ENCODE peak calls at places on chromosome 1, in six cellular contexts. R, S, W, V, B and M are unnamed samples.

GRCh38 chr1:228347181-228347580 is 59.5 kb downstream of the TRIM11 start:
- DNase-seq in R (no peak), S (peak; percentile 5), W (peak; percentile 0), V (no peak), B (peak; percentile 17), M (no peak)

GRCh38 chr1:24149854-24150227 is 6.9 kb upstream of the IL22RA1 start:
- DNase-seq in R (peak; percentile 44), S (peak; percentile 61), W (peak; percentile 74), V (peak; percentile 81), B (no peak), M (no peak)

GRCh38 chr1:30489737-30490389 is 233.5 kb downstream of the MATN1 start:
- DNase-seq in R (no peak), S (no peak), W (no peak), V (no peak), B (no peak), M (no peak)

GRCh38 chr1:195530961-195531360 is 1077.3 kb downstream of the KCNT2 start:
- DNase-seq in R (peak; percentile 59), S (no peak), W (no peak), V (peak; percentile 23), B (no peak), M (peak; percentile 75)

GRCh38 chr1:22332795-22333499 is 118.7 kb upstream of the ZBTB40 start:
- DNase-seq in R (no peak), S (peak; percentile 79), W (no peak), V (no peak), B (no peak), M (no peak)

GRCh38 chr1:112902221-112902620 is 53.8 kb downstream of the SLC16A1 start:
- DNase-seq in R (no peak), S (no peak), W (no peak), V (no peak), B (no peak), M (no peak)

GRCh38 chr1:93567255-93567918 is 114.2 kb downstream of the BCAR3 start:
- DNase-seq in R (peak; percentile 76), S (peak; percentile 89), W (no peak), V (peak; percentile 88), B (no peak), M (no peak)

GRCh38 chr1:212749924-212750535 is 41.5 kb downstream of the NSL1 start:
- DNase-seq in R (peak; percentile 82), S (no peak), W (no peak), V (peak; percentile 89), B (no peak), M (peak; percentile 63)

GRCh38 chr1:63329621-63330330 is 7.4 kb downstream of the FOXD3 start:
- DNase-seq in R (no peak), S (no peak), W (no peak), V (no peak), B (no peak), M (no peak)

GRCh38 chr1:169909499-169909898 is 15.8 kb upstream of the SCYL3 start:
- DNase-seq in R (no peak), S (no peak), W (no peak), V (no peak), B (no peak), M (no peak)

DNA sequence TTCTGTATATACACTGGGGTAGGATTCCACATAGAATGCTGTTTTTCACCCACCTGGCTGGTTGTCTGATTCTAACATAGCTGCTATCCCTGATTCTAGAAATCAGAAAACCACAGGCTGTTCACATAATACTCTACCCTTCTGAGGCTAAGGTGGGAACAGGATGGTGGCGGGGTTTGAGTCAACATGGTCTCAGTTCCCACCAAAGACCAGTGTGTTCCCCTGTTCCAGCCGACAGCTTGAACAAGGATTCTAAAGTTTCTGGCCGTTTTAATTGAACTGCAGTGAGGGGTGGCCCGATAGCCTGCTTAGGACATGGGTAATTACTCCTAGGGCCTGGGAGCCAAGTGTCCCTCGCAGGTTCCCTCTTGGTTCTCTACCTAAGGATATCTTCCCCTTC is 38.4 kb downstream of the PEX14 start:
- DNase-seq in R (no peak), S (no peak), W (no peak), V (no peak), B (no peak), M (no peak)
- H3K4me3 ChIP-seq in R (no peak overlapping the region), S (no peak overlapping the region), W (no peak overlapping the region), V (no peak overlapping the region), B (no peak overlapping the region), M (no peak overlapping the region)

DNA sequence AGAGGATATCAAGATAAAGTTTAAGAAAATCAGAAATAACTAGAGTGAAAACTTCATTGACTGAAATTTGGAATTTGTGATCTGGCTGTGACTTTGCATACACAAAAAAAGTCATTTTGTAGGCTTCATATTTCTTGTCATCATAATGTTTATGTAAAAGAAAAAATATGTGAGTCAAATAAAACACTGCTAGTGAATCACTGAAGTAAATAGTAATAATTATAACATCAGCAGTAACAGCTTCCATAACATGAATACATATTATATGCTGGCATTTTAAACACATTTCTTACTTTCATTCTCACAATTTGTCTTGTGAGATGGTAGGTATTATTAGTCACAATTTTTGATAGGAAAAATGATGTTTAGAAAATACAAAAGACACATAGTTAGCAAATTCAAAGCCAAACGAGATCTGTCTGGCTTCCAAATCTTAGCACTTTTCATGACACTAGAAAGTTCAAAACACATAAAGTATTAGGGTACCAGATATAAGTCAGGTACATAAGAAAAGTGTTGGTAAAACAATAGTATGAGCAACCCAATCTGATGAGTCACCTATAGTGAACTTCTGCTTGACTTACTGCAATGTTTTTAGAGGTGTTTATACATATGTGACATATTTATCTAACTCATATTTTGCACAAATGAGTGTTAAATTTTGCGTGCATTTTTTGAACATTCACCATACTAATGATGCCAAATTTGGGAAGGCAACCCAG is 241.0 kb upstream of the SNX7 start:
- DNase-seq in R (no peak), S (no peak), W (no peak), V (peak; percentile 27), B (no peak), M (no peak)
- TF ChIP-seq CTCF in R (no peak), S (no peak), W (no peak), V (no peak), B (no peak), M (no peak)

GRCh38 chr1:1419812-1420653 is 1.0 kb downstream of the ANKRD65 start:
- DNase-seq in R (no peak), S (no peak), W (no peak), V (no peak), B (no peak), M (no peak)

GRCh38 chr1:1420654-1421134 is 382 bp downstream of the ANKRD65 start:
- DNase-seq in R (no peak), S (no peak), W (no peak), V (no peak), B (no peak), M (no peak)

GRCh38 chr1:1418464-1419362 is 2.4 kb downstream of the ANKRD65 start:
- DNase-seq in R (no peak), S (no peak), W (no peak), V (no peak), B (no peak), M (no peak)

GRCh38 chr1:1421147-1421906 is at the start of gene ANKRD65:
- DNase-seq in R (no peak), S (no peak), W (no peak), V (no peak), B (no peak), M (no peak)

GRCh38 chr1:1419363-1419811 is 1.7 kb downstream of the ANKRD65 start:
- DNase-seq in R (no peak), S (no peak), W (no peak), V (no peak), B (no peak), M (no peak)
- H3K4me3 ChIP-seq in R (no peak overlapping the region), S (no peak overlapping the region), W (peak overlapping the region; percentile 33), V (no peak overlapping the region), B (peak overlapping the region; percentile 63), M (no peak overlapping the region)

GRCh38 chr1:156502396-156502748 is 1.8 kb upstream of the MEF2D start:
- DNase-seq in R (no peak), S (no peak), W (no peak), V (peak; percentile 42), B (no peak), M (no peak)

GRCh38 chr1:156500578-156500846 is at the start of gene MEF2D:
- DNase-seq in R (no peak), S (no peak), W (no peak), V (no peak), B (no peak), M (no peak)

GRCh38 chr1:156499194-156499702 is 1.3 kb downstream of the MEF2D start:
- DNase-seq in R (no peak), S (no peak), W (peak; percentile 27), V (no peak), B (no peak), M (no peak)

GRCh38 chr1:156499703-156500577 is 635 bp downstream of the MEF2D start:
- DNase-seq in R (no peak), S (peak; percentile 71), W (peak; percentile 67), V (no peak), B (peak; percentile 83), M (no peak)

DNA sequence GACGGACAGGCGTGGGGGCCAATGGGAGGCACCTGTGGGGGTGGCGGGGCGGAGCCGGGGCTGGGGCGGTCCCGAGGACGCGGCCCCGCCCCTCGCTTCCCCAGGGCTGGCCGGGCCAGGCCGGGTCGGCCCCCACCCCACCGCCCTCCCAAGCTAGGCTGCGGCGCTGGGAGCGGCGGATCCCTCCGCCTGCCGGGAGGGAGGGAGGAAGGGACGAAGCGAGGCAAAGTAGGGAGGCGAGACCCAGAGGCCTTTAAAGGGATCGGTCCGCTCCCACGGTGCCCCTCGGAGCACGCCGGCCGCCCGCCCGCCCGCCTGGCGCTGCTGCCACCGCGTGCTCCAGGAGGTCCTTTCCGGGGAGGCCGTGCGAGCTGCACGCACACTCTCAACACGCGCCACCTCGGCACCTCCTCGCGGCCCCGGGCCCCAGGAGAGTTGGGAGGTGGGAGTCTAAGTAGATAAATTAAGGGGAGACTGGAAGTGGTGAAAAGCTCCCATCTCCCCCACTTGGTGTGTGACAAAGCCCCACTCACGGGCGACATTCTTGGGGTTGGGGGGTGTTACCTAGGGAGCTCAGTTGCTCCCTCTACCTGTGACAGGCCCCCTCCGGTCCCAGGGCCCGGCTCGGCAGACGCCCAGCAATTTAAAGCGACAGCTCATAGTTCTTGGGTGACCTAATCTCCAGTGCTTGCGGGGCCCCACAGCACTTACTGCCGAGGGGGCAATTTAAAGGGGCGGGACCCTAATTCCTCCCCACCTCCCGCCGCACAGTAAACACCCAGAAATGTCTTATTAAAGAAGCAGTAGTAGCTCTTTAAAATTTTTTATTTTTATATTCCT is 492 bp upstream of the MEF2D start:
- DNase-seq in R (peak; percentile 99), S (peak; percentile 96), W (peak; percentile 96), V (peak; percentile 95), B (peak; percentile 96), M (peak; percentile 89)
- TF ChIP-seq CTCF in R (peak; percentile 50), S (peak; percentile 48), W (peak; percentile 40), V (no peak), B (peak; percentile 31), M (peak; percentile 52)

DNA sequence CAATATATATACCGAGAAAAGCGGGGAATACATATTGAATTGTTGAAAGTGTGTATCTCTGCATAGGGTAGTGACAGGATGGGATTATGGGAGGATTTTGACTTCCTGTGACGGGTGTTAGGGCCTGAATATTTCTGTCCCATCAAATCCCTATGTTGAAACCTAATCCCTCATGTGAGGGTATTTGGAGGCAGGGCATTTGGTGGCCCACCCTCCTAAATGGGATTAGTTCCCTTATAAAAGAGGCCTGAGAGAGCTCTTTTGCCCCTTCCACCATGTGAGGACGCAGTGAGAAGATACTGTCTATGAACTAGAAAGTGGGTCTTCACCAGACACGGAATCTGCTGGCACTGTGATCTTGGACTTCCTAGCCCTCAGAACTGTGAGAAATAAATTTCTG is 137.3 kb downstream of the ZSCAN20 start:
- DNase-seq in R (no peak), S (no peak), W (no peak), V (no peak), B (no peak), M (no peak)
- H3K4me3 ChIP-seq in R (no peak overlapping the region), S (no peak overlapping the region), W (no peak overlapping the region), V (no peak overlapping the region), B (no peak overlapping the region), M (no peak overlapping the region)